ENCODE peak calls at places on chromosomes 4 and X, in eight cellular contexts. One of them, this sample, is unnamed.

GRCh38 chr4:160319221-160319867 is 1216.5 kb downstream of the RAPGEF2 start:
- DNase-seq in body of pancreas: no peak
- DNase-seq in astrocyte of the spinal cord: peak
- DNase-seq in MM.1S: no peak
- DNase-seq in HFF-Myc: no peak
- DNase-seq in fibroblast of mammary gland: no peak
- DNase-seq in HepG2: no peak
- DNase-seq in tibial nerve: no peak
- DNase-seq in this sample: no peak

GRCh38 chr4:78669453-78669852 is 106.7 kb upstream of the BMP2K start:
- DNase-seq in body of pancreas: no peak
- DNase-seq in astrocyte of the spinal cord: no peak
- DNase-seq in MM.1S: no peak
- DNase-seq in HFF-Myc: no peak
- DNase-seq in fibroblast of mammary gland: no peak
- DNase-seq in HepG2: peak
- DNase-seq in tibial nerve: no peak
- DNase-seq in this sample: no peak

GRCh38 chrX:10534611-10535010 is 85.8 kb downstream of the MID1 start:
- DNase-seq in body of pancreas: no peak
- DNase-seq in astrocyte of the spinal cord: no peak
- DNase-seq in MM.1S: no peak
- DNase-seq in HFF-Myc: no peak
- DNase-seq in fibroblast of mammary gland: no peak
- DNase-seq in HepG2: peak
- DNase-seq in tibial nerve: no peak
- DNase-seq in this sample: no peak

GRCh38 chrX:150869450-150869849 is 29.0 kb downstream of the CD99L2 start:
- DNase-seq in body of pancreas: no peak
- DNase-seq in astrocyte of the spinal cord: no peak
- DNase-seq in MM.1S: no peak
- DNase-seq in HFF-Myc: no peak
- DNase-seq in fibroblast of mammary gland: no peak
- DNase-seq in HepG2: no peak
- DNase-seq in tibial nerve: no peak
- DNase-seq in this sample: no peak

GRCh38 chr4:21447320-21448055 is 501.1 kb downstream of the KCNIP4 start:
- DNase-seq in body of pancreas: no peak
- DNase-seq in astrocyte of the spinal cord: no peak
- DNase-seq in MM.1S: no peak
- DNase-seq in HFF-Myc: no peak
- DNase-seq in fibroblast of mammary gland: no peak
- DNase-seq in HepG2: no peak
- DNase-seq in tibial nerve: no peak
- DNase-seq in this sample: no peak

GRCh38 chr4:94970650-94971049 is 212.9 kb downstream of the BMPR1B start:
- DNase-seq in body of pancreas: no peak
- DNase-seq in astrocyte of the spinal cord: no peak
- DNase-seq in MM.1S: no peak
- DNase-seq in HFF-Myc: no peak
- DNase-seq in fibroblast of mammary gland: no peak
- DNase-seq in HepG2: no peak
- DNase-seq in tibial nerve: no peak
- DNase-seq in this sample: no peak

GRCh38 chr4:80171251-80171650 is 26.1 kb upstream of the PRDM8 start:
- DNase-seq in body of pancreas: no peak
- DNase-seq in astrocyte of the spinal cord: peak
- DNase-seq in MM.1S: no peak
- DNase-seq in HFF-Myc: no peak
- DNase-seq in fibroblast of mammary gland: peak
- DNase-seq in HepG2: no peak
- DNase-seq in tibial nerve: no peak
- DNase-seq in this sample: peak

GRCh38 chr4:145842224-145842887 is 96.3 kb downstream of the ZNF827 start:
- DNase-seq in body of pancreas: no peak
- DNase-seq in astrocyte of the spinal cord: peak
- DNase-seq in MM.1S: no peak
- DNase-seq in HFF-Myc: no peak
- DNase-seq in fibroblast of mammary gland: peak
- DNase-seq in HepG2: no peak
- DNase-seq in tibial nerve: no peak
- DNase-seq in this sample: no peak

GRCh38 chr4:13544556-13545393 is 467 bp upstream of the NKX3-2 start:
- DNase-seq in body of pancreas: peak
- DNase-seq in astrocyte of the spinal cord: peak
- DNase-seq in MM.1S: no peak
- DNase-seq in HFF-Myc: no peak
- DNase-seq in fibroblast of mammary gland: peak
- DNase-seq in HepG2: peak
- DNase-seq in tibial nerve: peak
- DNase-seq in this sample: no peak

GRCh38 chrX:100085851-100086250 is 324.2 kb downstream of the PCDH19 start:
- DNase-seq in body of pancreas: no peak
- DNase-seq in astrocyte of the spinal cord: no peak
- DNase-seq in MM.1S: no peak
- DNase-seq in HFF-Myc: no peak
- DNase-seq in fibroblast of mammary gland: peak
- DNase-seq in HepG2: no peak
- DNase-seq in tibial nerve: no peak
- DNase-seq in this sample: no peak

GRCh38 chrX:22134681-22135080 is 102.6 kb downstream of the PHEX start:
- DNase-seq in body of pancreas: no peak
- DNase-seq in astrocyte of the spinal cord: peak
- DNase-seq in MM.1S: no peak
- DNase-seq in HFF-Myc: no peak
- DNase-seq in fibroblast of mammary gland: peak
- DNase-seq in HepG2: peak
- DNase-seq in tibial nerve: no peak
- DNase-seq in this sample: peak

GRCh38 chrX:65451663-65452062 is 82.9 kb downstream of the LAS1L start:
- DNase-seq in body of pancreas: peak
- DNase-seq in astrocyte of the spinal cord: peak
- DNase-seq in MM.1S: peak
- DNase-seq in HFF-Myc: no peak
- DNase-seq in fibroblast of mammary gland: peak
- DNase-seq in HepG2: peak
- DNase-seq in tibial nerve: no peak
- DNase-seq in this sample: no peak

GRCh38 chr4:172042714-172043114 is 229.5 kb downstream of the GALNTL6 start:
- DNase-seq in body of pancreas: no peak
- DNase-seq in astrocyte of the spinal cord: no peak
- DNase-seq in MM.1S: no peak
- DNase-seq in HFF-Myc: peak
- DNase-seq in fibroblast of mammary gland: peak
- DNase-seq in HepG2: peak
- DNase-seq in tibial nerve: no peak
- DNase-seq in this sample: no peak

GRCh38 chr4:130808492-130808891 is 1712.5 kb downstream of the C4orf33 start:
- DNase-seq in body of pancreas: no peak
- DNase-seq in astrocyte of the spinal cord: peak
- DNase-seq in MM.1S: peak
- DNase-seq in HFF-Myc: no peak
- DNase-seq in fibroblast of mammary gland: peak
- DNase-seq in HepG2: peak
- DNase-seq in tibial nerve: no peak
- DNase-seq in this sample: no peak

GRCh38 chr4:27684501-27685077 is 823.9 kb downstream of the STIM2 start:
- DNase-seq in body of pancreas: peak
- DNase-seq in astrocyte of the spinal cord: peak
- DNase-seq in MM.1S: peak
- DNase-seq in HFF-Myc: peak
- DNase-seq in fibroblast of mammary gland: peak
- DNase-seq in HepG2: peak
- DNase-seq in tibial nerve: peak
- DNase-seq in this sample: no peak
- TF ChIP-seq CTCF in body of pancreas: peak
- TF ChIP-seq CTCF in astrocyte of the spinal cord: peak
- TF ChIP-seq CTCF in MM.1S: peak
- TF ChIP-seq CTCF in HFF-Myc: peak
- TF ChIP-seq CTCF in fibroblast of mammary gland: peak
- TF ChIP-seq CTCF in HepG2: peak
- TF ChIP-seq CTCF in tibial nerve: peak
- TF ChIP-seq CTCF in this sample: peak

GRCh38 chr4:74934822-74935326 is 2.0 kb downstream of the PARM1 start:
- DNase-seq in body of pancreas: no peak
- DNase-seq in astrocyte of the spinal cord: no peak
- DNase-seq in MM.1S: no peak
- DNase-seq in HFF-Myc: no peak
- DNase-seq in fibroblast of mammary gland: no peak
- DNase-seq in HepG2: no peak
- DNase-seq in tibial nerve: no peak
- DNase-seq in this sample: no peak
- H3K4me3 ChIP-seq in body of pancreas: no peak
- H3K4me3 ChIP-seq in astrocyte of the spinal cord: no peak
- H3K4me3 ChIP-seq in MM.1S: peak
- H3K4me3 ChIP-seq in HFF-Myc: no peak
- H3K4me3 ChIP-seq in fibroblast of mammary gland: no peak
- H3K4me3 ChIP-seq in HepG2: no peak
- H3K4me3 ChIP-seq in tibial nerve: peak
- H3K4me3 ChIP-seq in this sample: no peak

GRCh38 chr4:173257732-173258717 is 76.1 kb downstream of the HMGB2 start:
- DNase-seq in body of pancreas: peak
- DNase-seq in astrocyte of the spinal cord: peak
- DNase-seq in MM.1S: peak
- DNase-seq in HFF-Myc: peak
- DNase-seq in fibroblast of mammary gland: peak
- DNase-seq in HepG2: peak
- DNase-seq in tibial nerve: peak
- DNase-seq in this sample: peak

GRCh38 chr4:173261052-173261451 is 73.1 kb downstream of the HMGB2 start:
- DNase-seq in body of pancreas: no peak
- DNase-seq in astrocyte of the spinal cord: no peak
- DNase-seq in MM.1S: no peak
- DNase-seq in HFF-Myc: no peak
- DNase-seq in fibroblast of mammary gland: no peak
- DNase-seq in HepG2: no peak
- DNase-seq in tibial nerve: no peak
- DNase-seq in this sample: no peak

GRCh38 chr4:173256825-173257224 is 77.3 kb downstream of the HMGB2 start:
- DNase-seq in body of pancreas: no peak
- DNase-seq in astrocyte of the spinal cord: no peak
- DNase-seq in MM.1S: no peak
- DNase-seq in HFF-Myc: no peak
- DNase-seq in fibroblast of mammary gland: no peak
- DNase-seq in HepG2: no peak
- DNase-seq in tibial nerve: no peak
- DNase-seq in this sample: no peak

GRCh38 chr4:173258866-173259265 is 75.3 kb downstream of the HMGB2 start:
- DNase-seq in body of pancreas: no peak
- DNase-seq in astrocyte of the spinal cord: no peak
- DNase-seq in MM.1S: no peak
- DNase-seq in HFF-Myc: no peak
- DNase-seq in fibroblast of mammary gland: no peak
- DNase-seq in HepG2: no peak
- DNase-seq in tibial nerve: no peak
- DNase-seq in this sample: no peak

DNA sequence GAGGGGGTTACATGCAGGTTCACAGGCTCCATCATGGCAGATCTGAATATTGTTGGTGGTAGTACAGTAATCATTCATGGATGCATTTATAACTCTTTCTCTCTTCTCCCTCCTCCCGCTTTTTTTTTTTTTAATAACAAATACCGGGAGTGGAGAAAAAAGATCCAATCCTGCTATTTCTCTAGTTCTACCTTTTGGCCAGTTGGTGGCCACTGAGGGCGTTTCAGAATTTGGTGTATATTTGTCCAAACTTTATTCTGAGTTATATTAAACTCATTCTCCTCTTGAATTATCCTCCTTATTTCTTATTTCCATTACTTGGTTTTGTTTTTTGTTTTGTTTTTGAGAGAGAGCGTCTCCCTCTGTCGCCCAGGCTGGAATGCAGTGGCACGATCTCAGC is 74.8 kb downstream of the HMGB2 start:
- DNase-seq in body of pancreas: no peak
- DNase-seq in astrocyte of the spinal cord: no peak
- DNase-seq in MM.1S: no peak
- DNase-seq in HFF-Myc: no peak
- DNase-seq in fibroblast of mammary gland: no peak
- DNase-seq in HepG2: no peak
- DNase-seq in tibial nerve: no peak
- DNase-seq in this sample: no peak
- TF ChIP-seq CTCF in body of pancreas: no peak
- TF ChIP-seq CTCF in astrocyte of the spinal cord: peak
- TF ChIP-seq CTCF in MM.1S: no peak
- TF ChIP-seq CTCF in HFF-Myc: no peak
- TF ChIP-seq CTCF in fibroblast of mammary gland: peak
- TF ChIP-seq CTCF in HepG2: no peak
- TF ChIP-seq CTCF in tibial nerve: no peak
- TF ChIP-seq CTCF in this sample: no peak

GRCh38 chr4:55868691-55869090 is 15.2 kb downstream of the EXOC1 start:
- DNase-seq in body of pancreas: no peak
- DNase-seq in astrocyte of the spinal cord: no peak
- DNase-seq in MM.1S: no peak
- DNase-seq in HFF-Myc: no peak
- DNase-seq in fibroblast of mammary gland: no peak
- DNase-seq in HepG2: no peak
- DNase-seq in tibial nerve: no peak
- DNase-seq in this sample: no peak

GRCh38 chr4:55864577-55865223 is 11.3 kb downstream of the EXOC1 start:
- DNase-seq in body of pancreas: no peak
- DNase-seq in astrocyte of the spinal cord: no peak
- DNase-seq in MM.1S: no peak
- DNase-seq in HFF-Myc: no peak
- DNase-seq in fibroblast of mammary gland: no peak
- DNase-seq in HepG2: no peak
- DNase-seq in tibial nerve: no peak
- DNase-seq in this sample: no peak

GRCh38 chr4:55866973-55867574 is 13.6 kb downstream of the EXOC1 start:
- DNase-seq in body of pancreas: peak
- DNase-seq in astrocyte of the spinal cord: peak
- DNase-seq in MM.1S: peak
- DNase-seq in HFF-Myc: peak
- DNase-seq in fibroblast of mammary gland: peak
- DNase-seq in HepG2: peak
- DNase-seq in tibial nerve: no peak
- DNase-seq in this sample: peak

GRCh38 chr4:55865228-55865806 is 11.9 kb downstream of the EXOC1 start:
- DNase-seq in body of pancreas: no peak
- DNase-seq in astrocyte of the spinal cord: peak
- DNase-seq in MM.1S: no peak
- DNase-seq in HFF-Myc: peak
- DNase-seq in fibroblast of mammary gland: peak
- DNase-seq in HepG2: no peak
- DNase-seq in tibial nerve: no peak
- DNase-seq in this sample: no peak

DNA sequence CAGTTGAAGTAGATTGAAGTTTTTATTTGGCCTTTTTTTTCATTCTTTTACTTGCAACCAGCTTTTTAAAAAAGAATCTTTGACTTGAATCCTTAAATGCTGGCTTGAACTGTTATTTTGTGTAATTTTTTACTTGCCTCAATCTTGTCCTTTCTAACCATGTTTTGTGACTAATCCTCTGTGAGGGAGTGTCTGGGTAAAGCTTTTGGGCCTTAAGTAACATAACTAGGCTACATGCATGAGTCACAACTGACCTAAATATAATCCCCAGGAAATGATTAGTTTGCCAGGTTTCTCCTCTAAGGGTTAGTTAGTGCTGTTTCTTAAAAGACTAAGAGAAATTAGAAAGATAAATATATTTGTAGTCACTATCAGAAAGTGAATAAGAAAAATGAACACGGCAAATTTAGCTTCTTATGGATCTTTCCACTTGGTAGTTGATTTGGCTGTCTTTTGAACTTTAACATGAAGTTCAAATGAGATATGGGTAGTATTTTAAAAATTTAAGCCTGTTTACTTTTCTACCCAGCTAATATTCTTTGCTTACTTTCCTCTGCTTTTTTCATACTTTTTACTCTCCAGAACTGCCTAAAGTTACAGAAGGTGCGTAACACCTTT is 13.0 kb downstream of the EXOC1 start:
- DNase-seq in body of pancreas: no peak
- DNase-seq in astrocyte of the spinal cord: peak
- DNase-seq in MM.1S: peak
- DNase-seq in HFF-Myc: peak
- DNase-seq in fibroblast of mammary gland: peak
- DNase-seq in HepG2: no peak
- DNase-seq in tibial nerve: no peak
- DNase-seq in this sample: peak
- H3K4me3 ChIP-seq in body of pancreas: no peak
- H3K4me3 ChIP-seq in astrocyte of the spinal cord: no peak
- H3K4me3 ChIP-seq in MM.1S: no peak
- H3K4me3 ChIP-seq in HFF-Myc: no peak
- H3K4me3 ChIP-seq in fibroblast of mammary gland: peak
- H3K4me3 ChIP-seq in HepG2: no peak
- H3K4me3 ChIP-seq in tibial nerve: no peak
- H3K4me3 ChIP-seq in this sample: no peak

This sample was measured in AG09309.